ENCODE peak calls at places on chromosomes 12 and 14, in eight cellular contexts. U is HCT116, R is hepatocyte, S is K562, O is IMR-90, H is GM23248, C is fibroblast of lung, M is neural progenitor cell. G is an unnamed sample.

GRCh38 chr12:98341021-98341420 is 174.4 kb upstream of the TMPO start:
- DNase-seq in M (no peak), U (no peak), S (no peak), O (no peak), C (no peak), R (no peak), H (no peak), G (no peak)

GRCh38 chr12:54431911-54432814 is 13.1 kb upstream of the ITGA5 start:
- DNase-seq in O (peak; percentile 80), R (peak; percentile 71), H (peak; percentile 96), M (peak; percentile 60), S (peak; percentile 87), C (peak; percentile 86), U (no peak), G (peak; percentile 83)

GRCh38 chr12:53381739-53382630 is 2.0 kb downstream of the SP1 start:
- DNase-seq in U (no peak), R (peak; percentile 54), H (peak; percentile 85), O (peak; percentile 44), M (peak; percentile 74), S (peak; percentile 77), C (peak; percentile 48), G (peak; percentile 80)

GRCh38 chr14:64979336-64980074 is 7.2 kb upstream of the FNTB start:
- DNase-seq in R (peak; percentile 36), H (peak; percentile 68), O (peak; percentile 77), U (no peak), M (no peak), C (peak; percentile 65), S (no peak), G (peak; percentile 28)

GRCh38 chr14:24339284-24340151 is at the start of gene RIPK3:
- DNase-seq in H (peak; percentile 42), R (peak; percentile 70), S (no peak), U (no peak), M (peak; percentile 60), O (no peak), C (no peak), G (peak; percentile 72)

GRCh38 chr14:67735361-67735921 is 33.8 kb downstream of the RDH12 start:
- DNase-seq in H (no peak), R (no peak), M (no peak), O (no peak), U (no peak), S (no peak), C (no peak), G (no peak)

GRCh38 chr12:123013185-123014095 is 33.0 kb downstream of the ARL6IP4 start:
- DNase-seq in O (no peak), S (no peak), R (no peak), M (no peak), C (no peak), H (no peak), U (no peak), G (no peak)

GRCh38 chr12:71295913-71296312 is 138.1 kb upstream of the TSPAN8 start:
- DNase-seq in H (no peak), R (no peak), O (no peak), U (no peak), C (peak; percentile 1), M (no peak), S (no peak), G (no peak)

GRCh38 chr12:53179694-53180269 is 740 bp upstream of the ZNF740 start:
- DNase-seq in C (no peak), H (no peak), S (no peak), M (no peak), O (no peak), U (no peak), R (no peak), G (no peak)

GRCh38 chr14:105147701-105148603 is 20.6 kb downstream of the JAG2 start:
- DNase-seq in R (no peak), U (no peak), H (no peak), C (no peak), O (no peak), M (no peak), S (no peak), G (no peak)

GRCh38 chr14:103186894-103187586 is 63.8 kb downstream of the TNFAIP2 start:
- DNase-seq in S (no peak), H (no peak), U (no peak), O (no peak), R (peak; percentile 80), M (peak; percentile 72), C (no peak), G (peak; percentile 70)

GRCh38 chr14:103186241-103186835 is 63.1 kb downstream of the TNFAIP2 start:
- DNase-seq in O (no peak), R (no peak), H (no peak), C (no peak), S (no peak), M (peak; percentile 39), U (no peak), G (no peak)

GRCh38 chr14:103184046-103184445 is 60.8 kb downstream of the TNFAIP2 start:
- DNase-seq in M (no peak), H (no peak), S (no peak), C (no peak), R (no peak), U (no peak), O (no peak), G (no peak)

GRCh38 chr14:103187911-103188310 is 64.7 kb downstream of the TNFAIP2 start:
- DNase-seq in M (no peak), U (no peak), S (no peak), O (no peak), R (no peak), H (no peak), C (no peak), G (no peak)

DNA sequence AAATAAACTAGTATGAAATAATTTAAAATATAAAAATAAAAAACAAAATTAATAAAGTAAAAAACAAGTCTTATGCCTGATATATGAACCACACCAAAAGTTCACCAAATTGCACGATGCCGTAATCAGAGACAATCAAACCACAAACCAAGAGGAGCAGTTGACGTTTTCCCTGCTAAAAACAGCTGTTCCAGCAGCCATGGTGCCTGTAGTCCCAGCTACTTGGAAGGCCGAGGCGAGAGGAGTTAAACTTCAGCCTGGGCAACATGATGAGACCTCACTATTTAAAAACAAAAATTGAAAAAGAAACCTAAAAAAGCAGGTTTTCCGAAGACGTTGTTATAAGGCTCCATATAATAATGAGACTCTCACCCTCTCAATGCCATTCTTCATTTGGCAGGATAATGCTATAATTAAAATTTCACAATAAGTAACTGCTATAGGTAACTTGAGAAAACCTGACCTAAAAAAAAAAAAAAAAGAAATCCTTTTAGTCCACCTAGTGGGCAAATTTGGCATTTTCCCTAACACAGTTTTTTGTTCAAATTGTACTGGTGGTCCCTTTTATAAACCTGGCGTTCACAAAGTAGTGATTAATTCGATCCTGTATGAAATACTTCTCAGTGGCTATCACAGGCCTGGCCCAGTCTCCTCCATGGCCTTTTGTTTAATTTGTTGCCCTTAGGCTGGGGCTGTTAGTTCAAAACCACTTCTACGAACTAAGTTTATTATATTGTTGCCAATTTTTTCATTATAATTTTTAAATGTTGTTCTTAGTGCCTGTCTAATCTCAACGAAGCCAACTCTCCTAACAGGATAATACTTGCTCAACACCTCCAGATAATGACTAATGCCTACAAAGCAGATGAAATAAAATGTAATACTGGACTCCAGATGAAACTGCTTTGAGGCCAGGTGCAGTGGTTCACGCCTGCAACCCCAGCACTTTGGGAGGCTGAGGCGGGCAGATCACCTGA is 62.1 kb downstream of the TNFAIP2 start:
- DNase-seq in S (peak; percentile 44), H (peak; percentile 49), M (peak; percentile 53), C (no peak), R (peak; percentile 66), U (peak; percentile 40), O (peak; percentile 38), G (peak; percentile 68)
- H3K4me2 ChIP-seq in S (no peak overlapping the region), H (no peak overlapping the region), M (no peak overlapping the region), C (no peak overlapping the region), R (no peak overlapping the region), U (no peak overlapping the region), O (no peak overlapping the region), G (no peak overlapping the region)

GRCh38 chr12:48053883-48054282 is 49.6 kb upstream of the COL2A1 start:
- DNase-seq in H (no peak), C (no peak), O (no peak), S (no peak), U (no peak), M (no peak), R (no peak), G (no peak)
- H2AFZ ChIP-seq in H (no peak overlapping the region), C (no peak overlapping the region), O (no peak overlapping the region), S (no peak overlapping the region), U (no peak overlapping the region), M (no peak overlapping the region), R (no peak overlapping the region), G (no peak overlapping the region)

GRCh38 chr14:43786066-43786762 is 720.9 kb downstream of the FSCB start:
- DNase-seq in M (no peak), C (no peak), R (no peak), O (no peak), H (no peak), U (no peak), S (no peak), G (no peak)

GRCh38 chr14:43789458-43789857 is 717.6 kb downstream of the FSCB start:
- DNase-seq in C (no peak), O (no peak), U (no peak), R (no peak), H (no peak), M (no peak), S (no peak), G (no peak)

GRCh38 chr14:43793579-43793978 is 713.5 kb downstream of the FSCB start:
- DNase-seq in S (no peak), M (no peak), U (no peak), R (no peak), O (no peak), H (no peak), C (no peak), G (no peak)

GRCh38 chr14:43792980-43793379 is 714.1 kb downstream of the FSCB start:
- DNase-seq in U (no peak), O (no peak), H (no peak), S (no peak), R (no peak), M (no peak), C (no peak), G (no peak)

GRCh38 chr14:43790681-43791080 is 716.4 kb downstream of the FSCB start:
- DNase-seq in H (no peak), O (no peak), S (no peak), M (no peak), R (no peak), U (no peak), C (no peak), G (no peak)
- H3K4me2 ChIP-seq in H (no peak overlapping the region), O (no peak overlapping the region), S (no peak overlapping the region), M (no peak overlapping the region), R (no peak overlapping the region), U (no peak overlapping the region), C (no peak overlapping the region), G (no peak overlapping the region)

GRCh38 chr12:191541-191940 is 22.4 kb downstream of the SLC6A12 start:
- DNase-seq in U (no peak), O (no peak), H (no peak), R (no peak), S (no peak), C (no peak), M (no peak), G (no peak)

GRCh38 chr12:190881-191280 is 23.1 kb downstream of the SLC6A12 start:
- DNase-seq in C (no peak), M (no peak), O (no peak), S (no peak), R (no peak), H (no peak), U (no peak), G (no peak)

GRCh38 chr12:189622-189962 is 24.4 kb downstream of the SLC6A12 start:
- DNase-seq in O (no peak), H (no peak), R (no peak), C (no peak), M (no peak), U (no peak), S (no peak), G (no peak)

GRCh38 chr12:186006-186625 is 27.8 kb downstream of the SLC6A12 start:
- DNase-seq in O (no peak), H (no peak), S (no peak), R (no peak), M (no peak), C (no peak), U (no peak), G (no peak)

GRCh38 chr12:188910-189621 is 24.9 kb downstream of the SLC6A12 start:
- DNase-seq in O (peak; percentile 45), U (no peak), S (peak; percentile 49), M (peak; percentile 91), H (peak; percentile 81), R (peak; percentile 91), C (peak; percentile 47), G (peak; percentile 89)
- H2AFZ ChIP-seq in O (peak overlapping the region; percentile 92), U (peak overlapping the region; percentile 85), S (peak overlapping the region; percentile 85), M (peak overlapping the region; percentile 98), H (peak overlapping the region; percentile 83), R (peak overlapping the region; percentile 80), C (peak overlapping the region; percentile 87), G (peak overlapping the region; percentile 98)

G was measured in GM23338.